ENCODE peak calls at places on chromosomes 13 and 19, in six cellular contexts. X is neural progenitor cell; Q is effector memory CD4-positive, alpha-beta T cell; L is A549; C is thyroid gland; J is cardiac muscle cell. B is an unnamed sample.

GRCh38 chr19:3821156-3821555 is 35.0 kb upstream of the MATK start:
- DNase-seq in X (no peak), Q (no peak), L (peak; percentile 71), C (no peak), J (no peak), B (no peak)

GRCh38 chr19:2494447-2495129 is 18.7 kb downstream of the GADD45B start:
- DNase-seq in X (peak; percentile 75), Q (peak; percentile 61), L (peak; percentile 62), C (peak; percentile 75), J (peak; percentile 64), B (peak; percentile 75)

GRCh38 chr19:30791116-30791515 is 418.9 kb downstream of the ZNF536 start:
- DNase-seq in X (no peak), Q (no peak), L (no peak), C (no peak), J (no peak), B (no peak)

GRCh38 chr19:1663854-1664253 is 11.4 kb upstream of the TCF3 start:
- DNase-seq in X (no peak), Q (no peak), L (no peak), C (no peak), J (no peak), B (no peak)

GRCh38 chr19:55238030-55238429 is 9.5 kb upstream of the TMEM86B start:
- DNase-seq in X (no peak), Q (no peak), L (no peak), C (no peak), J (no peak), B (no peak)

GRCh38 chr13:106007156-106007555 is 528.3 kb downstream of the EFNB2 start:
- DNase-seq in X (no peak), Q (no peak), L (no peak), C (no peak), J (no peak), B (no peak)

GRCh38 chr13:26485288-26485687 is 72.2 kb upstream of the WASF3 start:
- DNase-seq in X (no peak), Q (no peak), L (no peak), C (no peak), J (no peak), B (no peak)

GRCh38 chr19:15169541-15170285 is 31.1 kb downstream of the NOTCH3 start:
- DNase-seq in X (no peak), Q (no peak), L (no peak), C (no peak), J (no peak), B (no peak)

GRCh38 chr19:40398417-40399056 is 8.6 kb upstream of the HIPK4 start:
- DNase-seq in X (peak; percentile 84), Q (peak; percentile 25), L (peak; percentile 57), C (peak; percentile 71), J (peak; percentile 38), B (peak; percentile 68)

GRCh38 chr19:11963566-11964355 is 1.1 kb upstream of the ZNF763 start:
- DNase-seq in X (peak; percentile 92), Q (peak; percentile 41), L (no peak), C (peak; percentile 78), J (peak; percentile 87), B (peak; percentile 75)

GRCh38 chr13:73335226-73335625 is 276.4 kb downstream of the KLF5 start:
- DNase-seq in X (no peak), Q (no peak), L (peak; percentile 79), C (no peak), J (no peak), B (no peak)

GRCh38 chr13:23433171-23434153 is at the start of gene SACS:
- DNase-seq in X (peak; percentile 95), Q (no peak), L (peak; percentile 26), C (no peak), J (peak; percentile 76), B (no peak)

GRCh38 chr13:19661126-19661525 is 27.7 kb downstream of the MPHOSPH8 start:
- DNase-seq in X (no peak), Q (no peak), L (no peak), C (no peak), J (no peak), B (no peak)

GRCh38 chr19:33574824-33575223 is 46.9 kb upstream of the CHST8 start:
- DNase-seq in X (no peak), Q (no peak), L (no peak), C (no peak), J (no peak), B (no peak)

GRCh38 chr13:45879666-45880065 is 28.1 kb upstream of the SIAH3 start:
- DNase-seq in X (peak; percentile 55), Q (no peak), L (peak; percentile 25), C (peak; percentile 69), J (peak; percentile 42), B (peak; percentile 2)

GRCh38 chr19:11324079-11324661 is 15.3 kb downstream of the RAB3D start:
- DNase-seq in X (no peak), Q (no peak), L (peak; percentile 74), C (peak; percentile 92), J (no peak), B (peak; percentile 38)

GRCh38 chr13:44669534-44669933 is 93.4 kb upstream of the TSC22D1 start:
- DNase-seq in X (no peak), Q (no peak), L (no peak), C (no peak), J (no peak), B (no peak)

GRCh38 chr19:11091343-11092153 is 2.3 kb downstream of the LDLR start:
- DNase-seq in X (no peak), Q (peak; percentile 72), L (peak; percentile 82), C (no peak), J (no peak), B (peak; percentile 77)

GRCh38 chr13:57601536-57601935 is 30.0 kb upstream of the PCDH17 start:
- DNase-seq in X (peak; percentile 2), Q (no peak), L (no peak), C (no peak), J (no peak), B (no peak)

GRCh38 chr19:54412877-54413276 is 2.4 kb upstream of the TTYH1 start:
- DNase-seq in X (no peak), Q (no peak), L (peak; percentile 48), C (no peak), J (no peak), B (no peak)

GRCh38 chr19:48290341-48290922 is 20.6 kb downstream of the ZNF114 start:
- DNase-seq in X (peak; percentile 80), Q (no peak), L (peak; percentile 35), C (peak; percentile 35), J (peak; percentile 28), B (no peak)

GRCh38 chr13:49238621-49239020 is 9.1 kb upstream of the CDADC1 start:
- DNase-seq in X (no peak), Q (no peak), L (no peak), C (no peak), J (no peak), B (no peak)

GRCh38 chr19:5623397-5624153 is 692 bp downstream of the SAFB start:
- DNase-seq in X (peak; percentile 16), Q (no peak), L (no peak), C (no peak), J (no peak), B (peak; percentile 25)

GRCh38 chr13:41694902-41695301 is 237.6 kb downstream of the RGCC start:
- DNase-seq in X (no peak), Q (no peak), L (peak; percentile 88), C (peak; percentile 55), J (peak; percentile 61), B (no peak)

GRCh38 chr13:71607575-71607974 is 259.4 kb downstream of the DACH1 start:
- DNase-seq in X (no peak), Q (no peak), L (no peak), C (no peak), J (no peak), B (no peak)

GRCh38 chr13:87893186-87893585 is 222.0 kb downstream of the SLITRK5 start:
- DNase-seq in X (no peak), Q (no peak), L (no peak), C (no peak), J (no peak), B (no peak)

GRCh38 chr13:51229731-51230130 is 7.5 kb downstream of the FAM124A start:
- DNase-seq in X (peak; percentile 57), Q (no peak), L (no peak), C (no peak), J (no peak), B (no peak)

GRCh38 chr13:112065867-112066623 is 904 bp upstream of the SOX1 start:
- DNase-seq in X (peak; percentile 45), Q (no peak), L (no peak), C (no peak), J (no peak), B (no peak)
- H3K4me3 ChIP-seq in X (peak overlapping the region; percentile 56), Q (peak overlapping the region; percentile 19), L (no peak overlapping the region), C (no peak overlapping the region), J (peak overlapping the region; percentile 33), B (peak overlapping the region; percentile 37)

DNA sequence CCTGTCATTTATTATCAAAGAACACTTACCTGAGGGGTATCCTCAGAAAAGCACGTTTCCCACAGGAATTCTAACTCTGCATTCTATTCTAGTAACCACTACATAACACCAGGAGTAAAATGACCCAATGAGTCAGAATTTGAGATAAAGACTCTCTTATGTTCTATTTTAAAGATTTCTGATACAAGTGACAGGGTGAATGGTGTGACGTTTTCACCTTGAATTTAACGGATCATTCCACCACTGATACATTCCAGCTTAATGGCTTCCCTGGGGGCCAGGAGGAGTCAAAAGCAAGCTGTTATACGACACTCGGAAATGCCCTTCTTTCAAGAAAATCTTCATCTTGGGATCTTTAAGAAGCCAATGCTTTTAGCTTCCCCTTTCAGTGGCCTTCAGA is 55.2 kb downstream of the SLC7A1 start:
- DNase-seq in X (no peak), Q (no peak), L (no peak), C (no peak), J (no peak), B (no peak)
- H3K27ac ChIP-seq in X (no peak overlapping the region), Q (no peak overlapping the region), L (no peak overlapping the region), C (no peak overlapping the region), J (peak overlapping the region; percentile 50), B (no peak overlapping the region)

GRCh38 chr13:34899888-34900287 is 42.2 kb upstream of the NBEA start:
- DNase-seq in X (no peak), Q (no peak), L (no peak), C (no peak), J (no peak), B (no peak)
- H3K4me3 ChIP-seq in X (no peak overlapping the region), Q (no peak overlapping the region), L (no peak overlapping the region), C (no peak overlapping the region), J (no peak overlapping the region), B (no peak overlapping the region)

DNA sequence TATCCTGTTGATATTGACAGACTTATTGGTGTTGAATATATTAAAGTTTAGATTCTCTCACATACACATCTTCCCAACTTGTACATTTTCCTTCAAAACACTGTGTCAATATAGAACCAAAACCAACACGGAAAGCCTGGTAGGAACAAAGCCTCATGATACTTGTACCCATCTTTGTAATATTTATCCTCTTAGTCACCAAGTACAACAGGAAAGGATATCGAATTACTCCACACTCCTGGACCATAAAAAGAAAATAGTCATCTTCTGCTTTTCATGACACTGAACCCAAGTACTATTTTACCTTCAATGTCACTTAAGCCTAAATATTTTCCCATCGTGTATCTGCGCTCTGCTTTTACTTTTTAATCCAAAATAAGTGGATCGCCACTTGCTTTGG is 702.9 kb upstream of the PCDH9 start:
- DNase-seq in X (no peak), Q (no peak), L (no peak), C (no peak), J (no peak), B (no peak)
- H3K27ac ChIP-seq in X (no peak overlapping the region), Q (no peak overlapping the region), L (no peak overlapping the region), C (no peak overlapping the region), J (no peak overlapping the region), B (no peak overlapping the region)

DNA sequence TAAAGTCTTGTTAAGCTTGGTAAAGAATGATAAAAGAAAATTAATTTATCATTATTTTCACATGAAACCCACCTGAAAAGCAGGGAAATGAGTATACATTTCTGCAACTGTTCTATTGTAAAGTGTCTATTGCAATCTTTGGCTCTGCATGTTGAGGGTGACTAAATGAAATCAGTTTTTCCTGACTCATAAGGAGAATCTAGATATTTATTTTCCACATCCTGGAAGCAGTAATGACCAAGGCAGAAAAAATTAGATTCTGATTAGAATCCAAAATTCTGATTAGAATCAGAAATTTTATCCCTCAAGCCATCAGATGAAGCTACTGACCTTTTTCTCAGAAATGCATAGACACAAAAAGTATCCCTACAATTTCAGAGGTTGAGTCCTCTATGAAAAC is 178.4 kb downstream of the MYO16 start:
- DNase-seq in X (no peak), Q (no peak), L (no peak), C (no peak), J (no peak), B (no peak)
- H3K4me3 ChIP-seq in X (no peak overlapping the region), Q (no peak overlapping the region), L (no peak overlapping the region), C (no peak overlapping the region), J (no peak overlapping the region), B (no peak overlapping the region)